ENCODE peak calls at places on chromosomes 5 and 9, in four cellular contexts. One of them, this sample, is unnamed.

GRCh38 chr9:85377751-85378289 is 363.9 kb downstream of the AGTPBP1 start:
- DNase-seq in suprapubic skin: no peak
- DNase-seq in HL-60: no peak
- DNase-seq in SK-N-SH: peak; percentile 63
- DNase-seq in this sample: no peak

GRCh38 chr9:101705135-101705661 is 33.2 kb downstream of the GRIN3A start:
- DNase-seq in suprapubic skin: no peak
- DNase-seq in HL-60: no peak
- DNase-seq in SK-N-SH: no peak
- DNase-seq in this sample: no peak

GRCh38 chr5:10297646-10298204 is 10.0 kb downstream of the CMBL start:
- DNase-seq in suprapubic skin: peak; percentile 44
- DNase-seq in HL-60: no peak
- DNase-seq in SK-N-SH: no peak
- DNase-seq in this sample: no peak

GRCh38 chr9:92463387-92463786 is 18.9 kb downstream of the ASPN start:
- DNase-seq in suprapubic skin: no peak
- DNase-seq in HL-60: no peak
- DNase-seq in SK-N-SH: no peak
- DNase-seq in this sample: no peak

GRCh38 chr5:120655828-120656435 is 191.8 kb downstream of the PRR16 start:
- DNase-seq in suprapubic skin: no peak
- DNase-seq in HL-60: no peak
- DNase-seq in SK-N-SH: no peak
- DNase-seq in this sample: peak; percentile 37

GRCh38 chr5:38601843-38602424 is 45.5 kb upstream of the LIFR start:
- DNase-seq in suprapubic skin: no peak
- DNase-seq in HL-60: no peak
- DNase-seq in SK-N-SH: no peak
- DNase-seq in this sample: no peak

GRCh38 chr5:168667301-168667859 is 88.2 kb upstream of the PANK3 start:
- DNase-seq in suprapubic skin: peak; percentile 15
- DNase-seq in HL-60: no peak
- DNase-seq in SK-N-SH: no peak
- DNase-seq in this sample: no peak

GRCh38 chr9:134341306-134341705 is 15.1 kb downstream of the RXRA start:
- DNase-seq in suprapubic skin: no peak
- DNase-seq in HL-60: no peak
- DNase-seq in SK-N-SH: no peak
- DNase-seq in this sample: no peak

DNA sequence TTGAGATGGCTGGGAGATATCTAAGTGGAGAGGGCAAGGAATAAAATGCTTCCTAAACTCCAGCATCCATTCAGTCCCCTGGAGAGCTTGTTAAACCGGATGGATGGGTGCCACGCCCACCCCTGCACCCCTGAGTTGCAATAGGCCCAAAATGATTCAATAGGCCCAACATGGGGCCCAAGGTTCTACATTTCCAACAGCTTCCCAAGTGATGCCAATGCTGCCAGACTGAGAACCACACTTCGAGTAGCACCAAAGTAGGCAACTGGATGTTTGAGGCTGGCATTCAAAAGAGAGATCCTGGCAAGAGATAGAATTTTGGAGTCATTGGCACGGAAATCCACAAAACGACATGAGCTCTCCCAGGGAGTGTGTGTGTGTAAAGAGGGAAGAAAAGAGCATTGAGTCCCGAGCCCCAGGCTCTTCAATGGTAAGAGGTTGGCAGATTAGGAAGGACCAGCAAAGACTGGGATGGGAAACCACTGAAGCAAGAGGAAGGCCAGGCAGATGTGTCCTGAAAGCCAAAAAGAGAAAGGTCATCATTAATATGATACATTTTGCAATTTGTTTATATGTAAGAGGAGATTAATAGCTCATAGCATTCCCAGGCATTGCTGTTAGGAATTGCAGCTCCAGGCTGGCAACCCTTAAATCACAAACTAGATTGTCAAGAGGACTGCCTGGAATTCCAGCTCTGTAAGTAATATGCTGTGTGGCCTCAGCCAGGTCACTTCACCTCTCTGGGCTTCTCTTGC is 130.6 kb downstream of the KCNIP1 start:
- DNase-seq in suprapubic skin: no peak
- DNase-seq in HL-60: no peak
- DNase-seq in SK-N-SH: no peak
- DNase-seq in this sample: no peak
- H3K27ac ChIP-seq in suprapubic skin: peak overlapping the region; percentile 37
- H3K27ac ChIP-seq in HL-60: no peak overlapping the region
- H3K27ac ChIP-seq in SK-N-SH: no peak overlapping the region
- H3K27ac ChIP-seq in this sample: no peak overlapping the region

GRCh38 chr5:95711501-95712346 is 19.4 kb upstream of the RHOBTB3 start:
- DNase-seq in suprapubic skin: no peak
- DNase-seq in HL-60: no peak
- DNase-seq in SK-N-SH: no peak
- DNase-seq in this sample: no peak

GRCh38 chr5:95713960-95714710 is 17.0 kb upstream of the RHOBTB3 start:
- DNase-seq in suprapubic skin: no peak
- DNase-seq in HL-60: no peak
- DNase-seq in SK-N-SH: no peak
- DNase-seq in this sample: no peak

GRCh38 chr5:95709967-95710650 is 21.0 kb upstream of the RHOBTB3 start:
- DNase-seq in suprapubic skin: no peak
- DNase-seq in HL-60: no peak
- DNase-seq in SK-N-SH: no peak
- DNase-seq in this sample: no peak

GRCh38 chr5:95715799-95716461 is 15.2 kb upstream of the RHOBTB3 start:
- DNase-seq in suprapubic skin: no peak
- DNase-seq in HL-60: no peak
- DNase-seq in SK-N-SH: no peak
- DNase-seq in this sample: no peak

GRCh38 chr5:95712347-95712958 is 18.7 kb upstream of the RHOBTB3 start:
- DNase-seq in suprapubic skin: no peak
- DNase-seq in HL-60: no peak
- DNase-seq in SK-N-SH: peak; percentile 14
- DNase-seq in this sample: no peak
- TF ChIP-seq POLR2AphosphoS5 in suprapubic skin: no peak
- TF ChIP-seq POLR2AphosphoS5 in HL-60: no peak
- TF ChIP-seq POLR2AphosphoS5 in SK-N-SH: peak; percentile 51
- TF ChIP-seq POLR2AphosphoS5 in this sample: no peak

GRCh38 chr5:79576606-79577289 is 35.5 kb upstream of the TENT2 start:
- DNase-seq in suprapubic skin: no peak
- DNase-seq in HL-60: no peak
- DNase-seq in SK-N-SH: no peak
- DNase-seq in this sample: peak; percentile 80
- H3K27ac ChIP-seq in suprapubic skin: no peak overlapping the region
- H3K27ac ChIP-seq in HL-60: no peak overlapping the region
- H3K27ac ChIP-seq in SK-N-SH: no peak overlapping the region
- H3K27ac ChIP-seq in this sample: peak overlapping the region; percentile 82

DNA sequence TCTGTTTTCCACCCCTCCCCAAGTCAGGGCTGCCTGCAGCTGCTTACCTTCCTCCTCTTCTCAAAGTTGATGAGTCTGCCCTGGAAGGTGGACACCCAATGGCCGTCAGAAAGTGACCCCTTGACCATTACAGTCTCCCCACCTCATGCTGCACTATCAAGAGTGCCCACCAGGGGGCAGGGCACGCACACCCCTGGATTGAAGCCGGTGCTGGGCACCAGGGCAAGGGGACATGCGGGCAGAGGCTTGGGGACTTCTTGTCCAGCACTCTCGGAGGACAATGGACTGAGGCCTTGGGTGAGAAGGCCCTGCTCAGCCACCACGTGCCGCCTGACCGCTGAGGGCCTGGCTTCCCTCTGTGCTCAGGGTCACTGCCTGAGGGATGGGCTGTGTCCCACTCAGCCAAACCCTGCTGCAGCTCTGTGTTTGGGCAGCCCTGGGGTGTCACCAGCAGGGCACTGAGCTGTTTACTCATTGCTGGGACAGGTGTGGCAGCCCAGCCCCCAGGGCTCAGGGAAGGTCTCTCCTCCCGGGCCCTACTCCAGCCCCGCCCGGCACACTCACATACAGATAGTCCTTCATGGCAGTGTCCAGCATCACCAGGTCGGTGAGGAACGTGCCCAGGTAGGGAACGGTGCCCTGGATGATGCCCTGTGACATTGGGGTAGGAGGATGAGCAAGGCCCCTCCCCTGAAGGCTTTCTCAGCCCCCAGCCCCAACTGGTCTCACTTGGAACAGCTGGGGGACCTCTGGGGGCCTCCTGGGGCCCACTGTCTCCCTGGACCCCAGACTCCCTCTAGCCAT is 17.7 kb downstream of the RALGDS start:
- DNase-seq in suprapubic skin: no peak
- DNase-seq in HL-60: no peak
- DNase-seq in SK-N-SH: peak; percentile 93
- DNase-seq in this sample: no peak
- TF ChIP-seq POLR2AphosphoS5 in suprapubic skin: peak; percentile 77
- TF ChIP-seq POLR2AphosphoS5 in HL-60: no peak
- TF ChIP-seq POLR2AphosphoS5 in SK-N-SH: no peak
- TF ChIP-seq POLR2AphosphoS5 in this sample: no peak

GRCh38 chr9:77977210-77977611 is 54.4 kb downstream of the GNAQ start:
- DNase-seq in suprapubic skin: no peak
- DNase-seq in HL-60: peak; percentile 50
- DNase-seq in SK-N-SH: peak; percentile 25
- DNase-seq in this sample: no peak
- H3K27ac ChIP-seq in suprapubic skin: no peak overlapping the region
- H3K27ac ChIP-seq in HL-60: peak overlapping the region; percentile 52
- H3K27ac ChIP-seq in SK-N-SH: peak overlapping the region; percentile 5
- H3K27ac ChIP-seq in this sample: no peak overlapping the region